ENCODE peak calls at places on chromosomes 1 and 21, in five cellular contexts. F is HEK293T; C is amygdala; E is stimulated activated CD4-positive, alpha-beta T cell treated with anti-CD3 and anti-CD28 coated beads, Interleukin-15, amount 100 ng/mL, for 1 hour; A is activated T-cell treated with anti-CD3 and anti-CD28 coated beads, Interleukin-2, amount 50 U/mL, for 24 hours. K is an unnamed sample.
A peak's percentile ranks its signal among the peaks of the same experiment; 100 is the strongest.

GRCh38 chr1:158191299-158191698 is 10.6 kb downstream of the CD1D start:
- DNase-seq in F (no peak), C (no peak), E (no peak), A (no peak), K (no peak)

GRCh38 chr1:62325696-62326095 is 6.5 kb upstream of the KANK4 start:
- DNase-seq in F (no peak), C (no peak), E (no peak), A (no peak), K (no peak)

GRCh38 chr1:67339623-67340343 is 32.1 kb downstream of the IL12RB2 start:
- DNase-seq in F (peak; percentile 32), C (no peak), E (no peak), A (no peak), K (no peak)

GRCh38 chr1:78104322-78104721 is 58.6 kb downstream of the GIPC2 start:
- DNase-seq in F (no peak), C (no peak), E (no peak), A (no peak), K (no peak)

GRCh38 chr21:36282568-36283230 is 37.3 kb upstream of the MORC3 start:
- DNase-seq in F (no peak), C (no peak), E (no peak), A (no peak), K (no peak)

GRCh38 chr1:243268284-243268653 is 12.4 kb downstream of the SDCCAG8 start:
- DNase-seq in F (no peak), C (no peak), E (no peak), A (no peak), K (no peak)

GRCh38 chr1:185497177-185497576 is 180.1 kb upstream of the IVNS1ABP start:
- DNase-seq in F (no peak), C (no peak), E (no peak), A (no peak), K (no peak)

GRCh38 chr1:85460555-85461088 is 4.3 kb downstream of the DDAH1 start:
- DNase-seq in F (no peak), C (no peak), E (no peak), A (no peak), K (no peak)

GRCh38 chr1:168159979-168160378 is 18.8 kb upstream of the TIPRL start:
- DNase-seq in F (no peak), C (no peak), E (no peak), A (no peak), K (no peak)

GRCh38 chr1:65744731-65745130 is 48.0 kb upstream of the PDE4B start:
- DNase-seq in F (no peak), C (no peak), E (no peak), A (no peak), K (no peak)

GRCh38 chr1:219732814-219733491 is 120.0 kb upstream of the ZC3H11B start:
- DNase-seq in F (no peak), C (no peak), E (no peak), A (no peak), K (no peak)

GRCh38 chr1:204426035-204426436 is 14.4 kb upstream of the PPP1R15B start:
- DNase-seq in F (no peak), C (no peak), E (no peak), A (no peak), K (no peak)

GRCh38 chr1:116489231-116489697 is 81.6 kb downstream of the CD58 start:
- DNase-seq in F (no peak), C (peak; percentile 26), E (no peak), A (no peak), K (no peak)

K was measured in T-helper 17 cell.